ENCODE peak calls at places on chromosome 14, in seven cellular contexts. One of them, this sample, is unnamed. For H3K4me1, the result is how much of the 10 kb centered on the place peaks cover.

GRCh38 chr14:65780566-65780965 is 368.0 kb downstream of the FUT8 start:
- DNase-seq in spleen: no peak
- DNase-seq in sigmoid colon: no peak
- DNase-seq in CD8-positive, alpha-beta memory T cell: no peak
- DNase-seq in right lobe of liver: no peak
- DNase-seq in esophagus muscularis mucosa: no peak
- DNase-seq in astrocyte: no peak
- DNase-seq in this sample: no peak

GRCh38 chr14:78950654-78951053 is 780.5 kb downstream of the NRXN3 start:
- DNase-seq in spleen: no peak
- DNase-seq in sigmoid colon: no peak
- DNase-seq in CD8-positive, alpha-beta memory T cell: no peak
- DNase-seq in right lobe of liver: no peak
- DNase-seq in esophagus muscularis mucosa: no peak
- DNase-seq in astrocyte: peak
- DNase-seq in this sample: no peak

GRCh38 chr14:70073924-70074566 is 114.7 kb downstream of the SLC8A3 start:
- DNase-seq in spleen: no peak
- DNase-seq in sigmoid colon: no peak
- DNase-seq in CD8-positive, alpha-beta memory T cell: no peak
- DNase-seq in right lobe of liver: peak
- DNase-seq in esophagus muscularis mucosa: no peak
- DNase-seq in astrocyte: no peak
- DNase-seq in this sample: peak

GRCh38 chr14:94748667-94749347 is 21.1 kb downstream of the GSC start:
- DNase-seq in spleen: peak
- DNase-seq in sigmoid colon: no peak
- DNase-seq in CD8-positive, alpha-beta memory T cell: no peak
- DNase-seq in right lobe of liver: peak
- DNase-seq in esophagus muscularis mucosa: no peak
- DNase-seq in astrocyte: no peak
- DNase-seq in this sample: no peak

GRCh38 chr14:24185741-24186140 is 2.9 kb downstream of the IPO4 start:
- DNase-seq in spleen: no peak
- DNase-seq in sigmoid colon: no peak
- DNase-seq in CD8-positive, alpha-beta memory T cell: no peak
- DNase-seq in right lobe of liver: no peak
- DNase-seq in esophagus muscularis mucosa: no peak
- DNase-seq in astrocyte: no peak
- DNase-seq in this sample: no peak

GRCh38 chr14:91363776-91364523 is 53.7 kb downstream of the CCDC88C start:
- DNase-seq in spleen: peak
- DNase-seq in sigmoid colon: no peak
- DNase-seq in CD8-positive, alpha-beta memory T cell: no peak
- DNase-seq in right lobe of liver: peak
- DNase-seq in esophagus muscularis mucosa: no peak
- DNase-seq in astrocyte: no peak
- DNase-seq in this sample: no peak

GRCh38 chr14:60933920-60934655 is 46.8 kb downstream of the TRMT5 start:
- DNase-seq in spleen: no peak
- DNase-seq in sigmoid colon: no peak
- DNase-seq in CD8-positive, alpha-beta memory T cell: no peak
- DNase-seq in right lobe of liver: no peak
- DNase-seq in esophagus muscularis mucosa: no peak
- DNase-seq in astrocyte: no peak
- DNase-seq in this sample: no peak

GRCh38 chr14:39491134-39491541 is 58.9 kb upstream of the FBXO33 start:
- DNase-seq in spleen: no peak
- DNase-seq in sigmoid colon: no peak
- DNase-seq in CD8-positive, alpha-beta memory T cell: no peak
- DNase-seq in right lobe of liver: no peak
- DNase-seq in esophagus muscularis mucosa: no peak
- DNase-seq in astrocyte: peak
- DNase-seq in this sample: no peak

GRCh38 chr14:72619881-72620280 is 274.0 kb downstream of the DPF3 start:
- DNase-seq in spleen: no peak
- DNase-seq in sigmoid colon: no peak
- DNase-seq in CD8-positive, alpha-beta memory T cell: no peak
- DNase-seq in right lobe of liver: no peak
- DNase-seq in esophagus muscularis mucosa: peak
- DNase-seq in astrocyte: no peak
- DNase-seq in this sample: no peak

GRCh38 chr14:32495435-32495734 is 166.3 kb downstream of the AKAP6 start:
- DNase-seq in spleen: no peak
- DNase-seq in sigmoid colon: no peak
- DNase-seq in CD8-positive, alpha-beta memory T cell: no peak
- DNase-seq in right lobe of liver: no peak
- DNase-seq in esophagus muscularis mucosa: no peak
- DNase-seq in astrocyte: no peak
- DNase-seq in this sample: no peak

GRCh38 chr14:89953602-89954001 is 928 bp downstream of the EFCAB11 start:
- DNase-seq in spleen: no peak
- DNase-seq in sigmoid colon: no peak
- DNase-seq in CD8-positive, alpha-beta memory T cell: no peak
- DNase-seq in right lobe of liver: no peak
- DNase-seq in esophagus muscularis mucosa: no peak
- DNase-seq in astrocyte: no peak
- DNase-seq in this sample: no peak

GRCh38 chr14:59308706-59309105 is 120.2 kb downstream of the DAAM1 start:
- DNase-seq in spleen: no peak
- DNase-seq in sigmoid colon: no peak
- DNase-seq in CD8-positive, alpha-beta memory T cell: no peak
- DNase-seq in right lobe of liver: no peak
- DNase-seq in esophagus muscularis mucosa: no peak
- DNase-seq in astrocyte: no peak
- DNase-seq in this sample: no peak

GRCh38 chr14:43898709-43899108 is 608.4 kb downstream of the FSCB start:
- DNase-seq in spleen: no peak
- DNase-seq in sigmoid colon: no peak
- DNase-seq in CD8-positive, alpha-beta memory T cell: no peak
- DNase-seq in right lobe of liver: no peak
- DNase-seq in esophagus muscularis mucosa: no peak
- DNase-seq in astrocyte: no peak
- DNase-seq in this sample: no peak

GRCh38 chr14:96592591-96593388 is 90.6 kb downstream of the PAPOLA start:
- DNase-seq in spleen: peak
- DNase-seq in sigmoid colon: peak
- DNase-seq in CD8-positive, alpha-beta memory T cell: peak
- DNase-seq in right lobe of liver: peak
- DNase-seq in esophagus muscularis mucosa: no peak
- DNase-seq in astrocyte: peak
- DNase-seq in this sample: peak

GRCh38 chr14:60206249-60206670 is 41.1 kb upstream of the DHRS7 start:
- DNase-seq in spleen: no peak
- DNase-seq in sigmoid colon: no peak
- DNase-seq in CD8-positive, alpha-beta memory T cell: no peak
- DNase-seq in right lobe of liver: no peak
- DNase-seq in esophagus muscularis mucosa: no peak
- DNase-seq in astrocyte: no peak
- DNase-seq in this sample: no peak

GRCh38 chr14:101017209-101017608 is 113.7 kb upstream of the RTL1 start:
- DNase-seq in spleen: no peak
- DNase-seq in sigmoid colon: no peak
- DNase-seq in CD8-positive, alpha-beta memory T cell: no peak
- DNase-seq in right lobe of liver: no peak
- DNase-seq in esophagus muscularis mucosa: no peak
- DNase-seq in astrocyte: peak
- DNase-seq in this sample: no peak

GRCh38 chr14:94701854-94702370 is 68.0 kb downstream of the GSC start:
- DNase-seq in spleen: no peak
- DNase-seq in sigmoid colon: no peak
- DNase-seq in CD8-positive, alpha-beta memory T cell: no peak
- DNase-seq in right lobe of liver: no peak
- DNase-seq in esophagus muscularis mucosa: no peak
- DNase-seq in astrocyte: no peak
- DNase-seq in this sample: no peak

GRCh38 chr14:33792387-33793368 is 158.2 kb downstream of the EGLN3 start:
- DNase-seq in spleen: peak
- DNase-seq in sigmoid colon: peak
- DNase-seq in CD8-positive, alpha-beta memory T cell: peak
- DNase-seq in right lobe of liver: peak
- DNase-seq in esophagus muscularis mucosa: peak
- DNase-seq in astrocyte: peak
- DNase-seq in this sample: peak

GRCh38 chr14:38138581-38139138 is 69.0 kb upstream of the SSTR1 start:
- DNase-seq in spleen: no peak
- DNase-seq in sigmoid colon: no peak
- DNase-seq in CD8-positive, alpha-beta memory T cell: no peak
- DNase-seq in right lobe of liver: no peak
- DNase-seq in esophagus muscularis mucosa: no peak
- DNase-seq in astrocyte: no peak
- DNase-seq in this sample: no peak

GRCh38 chr14:101173698-101174521 is 270.4 kb upstream of the RTL1 start:
- DNase-seq in spleen: peak
- DNase-seq in sigmoid colon: no peak
- DNase-seq in CD8-positive, alpha-beta memory T cell: no peak
- DNase-seq in right lobe of liver: no peak
- DNase-seq in esophagus muscularis mucosa: no peak
- DNase-seq in astrocyte: no peak
- DNase-seq in this sample: no peak

GRCh38 chr14:67352055-67352454 is 7.5 kb downstream of the ATP6V1D start:
- DNase-seq in spleen: no peak
- DNase-seq in sigmoid colon: no peak
- DNase-seq in CD8-positive, alpha-beta memory T cell: no peak
- DNase-seq in right lobe of liver: no peak
- DNase-seq in esophagus muscularis mucosa: no peak
- DNase-seq in astrocyte: no peak
- DNase-seq in this sample: no peak

GRCh38 chr14:81710232-81710845 is 176.7 kb upstream of the SEL1L start:
- DNase-seq in spleen: no peak
- DNase-seq in sigmoid colon: no peak
- DNase-seq in CD8-positive, alpha-beta memory T cell: no peak
- DNase-seq in right lobe of liver: no peak
- DNase-seq in esophagus muscularis mucosa: no peak
- DNase-seq in astrocyte: no peak
- DNase-seq in this sample: no peak

GRCh38 chr14:94291906-94292525 is 1.1 kb downstream of the SERPINA10 start:
- DNase-seq in spleen: no peak
- DNase-seq in sigmoid colon: no peak
- DNase-seq in CD8-positive, alpha-beta memory T cell: no peak
- DNase-seq in right lobe of liver: no peak
- DNase-seq in esophagus muscularis mucosa: peak
- DNase-seq in astrocyte: no peak
- DNase-seq in this sample: no peak

GRCh38 chr14:105427412-105427811 is 7.8 kb downstream of the MTA1 start:
- DNase-seq in spleen: no peak
- DNase-seq in sigmoid colon: no peak
- DNase-seq in CD8-positive, alpha-beta memory T cell: no peak
- DNase-seq in right lobe of liver: no peak
- DNase-seq in esophagus muscularis mucosa: no peak
- DNase-seq in astrocyte: no peak
- DNase-seq in this sample: no peak

GRCh38 chr14:76953196-76953945 is 75.1 kb downstream of the IRF2BPL start:
- DNase-seq in spleen: peak
- DNase-seq in sigmoid colon: peak
- DNase-seq in CD8-positive, alpha-beta memory T cell: peak
- DNase-seq in right lobe of liver: peak
- DNase-seq in esophagus muscularis mucosa: no peak
- DNase-seq in astrocyte: peak
- DNase-seq in this sample: peak

DNA sequence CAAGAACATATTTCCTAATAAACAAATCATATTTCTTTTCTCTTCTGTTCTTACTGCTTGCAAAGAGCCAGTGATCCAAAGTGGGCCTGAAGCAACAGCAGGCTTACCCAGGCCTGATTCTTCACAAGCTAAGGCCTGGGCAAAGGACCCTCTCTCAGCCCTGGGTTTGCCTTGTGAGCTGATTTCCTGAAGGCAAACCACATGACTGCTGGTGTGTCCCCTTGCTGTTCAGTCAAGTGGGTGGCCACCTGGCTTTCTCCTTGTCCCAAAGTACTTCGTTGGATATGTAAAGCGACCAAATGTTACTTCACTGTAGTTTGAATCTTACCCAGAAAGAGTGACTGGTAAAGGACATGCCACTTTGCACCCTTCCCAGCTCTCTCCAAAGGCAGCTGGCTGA is 392.9 kb downstream of the ZFP36L1 start:
- DNase-seq in spleen: no peak
- DNase-seq in sigmoid colon: no peak
- DNase-seq in CD8-positive, alpha-beta memory T cell: no peak
- DNase-seq in right lobe of liver: no peak
- DNase-seq in esophagus muscularis mucosa: no peak
- DNase-seq in astrocyte: no peak
- DNase-seq in this sample: no peak
- H3K4me1 ChIP-seq in spleen: half or more
- H3K4me1 ChIP-seq in sigmoid colon: under half
- H3K4me1 ChIP-seq in CD8-positive, alpha-beta memory T cell: under half
- H3K4me1 ChIP-seq in right lobe of liver: under half
- H3K4me1 ChIP-seq in esophagus muscularis mucosa: under half
- H3K4me1 ChIP-seq in astrocyte: under half
- H3K4me1 ChIP-seq in this sample: half or more

GRCh38 chr14:99854831-99855230 is 61.6 kb downstream of the EML1 start:
- DNase-seq in spleen: no peak
- DNase-seq in sigmoid colon: no peak
- DNase-seq in CD8-positive, alpha-beta memory T cell: no peak
- DNase-seq in right lobe of liver: no peak
- DNase-seq in esophagus muscularis mucosa: no peak
- DNase-seq in astrocyte: no peak
- DNase-seq in this sample: no peak
- H3K27ac ChIP-seq in spleen: no peak
- H3K27ac ChIP-seq in sigmoid colon: no peak
- H3K27ac ChIP-seq in CD8-positive, alpha-beta memory T cell: no peak
- H3K27ac ChIP-seq in right lobe of liver: no peak
- H3K27ac ChIP-seq in esophagus muscularis mucosa: no peak
- H3K27ac ChIP-seq in astrocyte: no peak
- H3K27ac ChIP-seq in this sample: no peak

GRCh38 chr14:103088921-103089320 is 4.9 kb downstream of the LBHD2 start:
- DNase-seq in spleen: no peak
- DNase-seq in sigmoid colon: no peak
- DNase-seq in CD8-positive, alpha-beta memory T cell: no peak
- DNase-seq in right lobe of liver: peak
- DNase-seq in esophagus muscularis mucosa: no peak
- DNase-seq in astrocyte: no peak
- DNase-seq in this sample: no peak

GRCh38 chr14:103090481-103091020 is 4.0 kb upstream of the EXOC3L4 start:
- DNase-seq in spleen: no peak
- DNase-seq in sigmoid colon: no peak
- DNase-seq in CD8-positive, alpha-beta memory T cell: no peak
- DNase-seq in right lobe of liver: peak
- DNase-seq in esophagus muscularis mucosa: no peak
- DNase-seq in astrocyte: no peak
- DNase-seq in this sample: no peak

GRCh38 chr14:103091883-103092222 is 2.7 kb upstream of the EXOC3L4 start:
- DNase-seq in spleen: no peak
- DNase-seq in sigmoid colon: no peak
- DNase-seq in CD8-positive, alpha-beta memory T cell: no peak
- DNase-seq in right lobe of liver: no peak
- DNase-seq in esophagus muscularis mucosa: no peak
- DNase-seq in astrocyte: no peak
- DNase-seq in this sample: no peak

GRCh38 chr14:103089386-103090335 is 4.9 kb upstream of the EXOC3L4 start:
- DNase-seq in spleen: no peak
- DNase-seq in sigmoid colon: no peak
- DNase-seq in CD8-positive, alpha-beta memory T cell: no peak
- DNase-seq in right lobe of liver: peak
- DNase-seq in esophagus muscularis mucosa: no peak
- DNase-seq in astrocyte: no peak
- DNase-seq in this sample: no peak

GRCh38 chr14:103091041-103091882 is 3.3 kb upstream of the EXOC3L4 start:
- DNase-seq in spleen: peak
- DNase-seq in sigmoid colon: no peak
- DNase-seq in CD8-positive, alpha-beta memory T cell: peak
- DNase-seq in right lobe of liver: peak
- DNase-seq in esophagus muscularis mucosa: no peak
- DNase-seq in astrocyte: no peak
- DNase-seq in this sample: peak
- H3K4me3 ChIP-seq in spleen: peak
- H3K4me3 ChIP-seq in sigmoid colon: peak
- H3K4me3 ChIP-seq in CD8-positive, alpha-beta memory T cell: peak
- H3K4me3 ChIP-seq in right lobe of liver: peak
- H3K4me3 ChIP-seq in esophagus muscularis mucosa: peak
- H3K4me3 ChIP-seq in astrocyte: peak
- H3K4me3 ChIP-seq in this sample: peak

GRCh38 chr14:22416193-22416592 is 172.8 kb downstream of the DAD1 start:
- DNase-seq in spleen: no peak
- DNase-seq in sigmoid colon: no peak
- DNase-seq in CD8-positive, alpha-beta memory T cell: no peak
- DNase-seq in right lobe of liver: no peak
- DNase-seq in esophagus muscularis mucosa: no peak
- DNase-seq in astrocyte: no peak
- DNase-seq in this sample: no peak
- H3K4me1 ChIP-seq in spleen: under half
- H3K4me1 ChIP-seq in sigmoid colon: under half
- H3K4me1 ChIP-seq in CD8-positive, alpha-beta memory T cell: under half
- H3K4me1 ChIP-seq in right lobe of liver: under half
- H3K4me1 ChIP-seq in esophagus muscularis mucosa: under half
- H3K4me1 ChIP-seq in astrocyte: under half
- H3K4me1 ChIP-seq in this sample: under half

This sample was measured in heart left ventricle.